ENCODE peak calls at places on chromosomes 12 and 14, in six cellular contexts. Y, P, D, C, G and J are unnamed samples.
A peak's percentile ranks its signal among the peaks of the same experiment; 100 is the strongest.

GRCh38 chr14:52790011-52790755 is 1.2 kb downstream of the GNPNAT1 start:
- DNase-seq in Y (peak; percentile 34), P (no peak), D (peak; percentile 33), C (no peak), G (no peak), J (peak; percentile 52)

GRCh38 chr12:72491399-72491798 is 219.2 kb downstream of the TRHDE start:
- DNase-seq in Y (no peak), P (no peak), D (peak; percentile 12), C (no peak), G (no peak), J (no peak)

GRCh38 chr12:12572659-12573058 is 10.0 kb upstream of the DUSP16 start:
- DNase-seq in Y (no peak), P (no peak), D (no peak), C (no peak), G (no peak), J (no peak)

GRCh38 chr12:111149299-111149698 is 219.6 kb downstream of the PHETA1 start:
- DNase-seq in Y (no peak), P (no peak), D (no peak), C (no peak), G (no peak), J (no peak)

GRCh38 chr14:79842270-79842669 is 369.0 kb downstream of the DIO2 start:
- DNase-seq in Y (no peak), P (no peak), D (peak; percentile 58), C (peak; percentile 16), G (peak; percentile 58), J (no peak)

GRCh38 chr12:79415754-79416435 is 274.9 kb downstream of the PAWR start:
- DNase-seq in Y (no peak), P (no peak), D (peak; percentile 15), C (peak; percentile 73), G (peak; percentile 69), J (no peak)

GRCh38 chr14:71734076-71734475 is 198.2 kb upstream of the RGS6 start:
- DNase-seq in Y (no peak), P (no peak), D (no peak), C (no peak), G (no peak), J (no peak)

GRCh38 chr12:46562625-46563228 is 190.2 kb upstream of the SLC38A2 start:
- DNase-seq in Y (no peak), P (no peak), D (peak; percentile 92), C (peak; percentile 95), G (no peak), J (peak; percentile 21)

GRCh38 chr12:91053951-91054715 is 3.7 kb downstream of the KERA start:
- DNase-seq in Y (no peak), P (no peak), D (peak; percentile 81), C (no peak), G (peak; percentile 38), J (no peak)

GRCh38 chr12:91332305-91332704 is 149.7 kb upstream of the DCN start:
- DNase-seq in Y (no peak), P (no peak), D (no peak), C (no peak), G (no peak), J (no peak)

GRCh38 chr14:58238252-58239247 is 6.1 kb upstream of the PSMA3 start:
- DNase-seq in Y (no peak), P (no peak), D (peak; percentile 34), C (peak; percentile 11), G (peak; percentile 54), J (no peak)

GRCh38 chr12:6347367-6348338 is 5.8 kb upstream of the TNFRSF1A start:
- DNase-seq in Y (no peak), P (no peak), D (peak; percentile 59), C (no peak), G (no peak), J (peak; percentile 93)

GRCh38 chr12:103880299-103881142 is 39.5 kb upstream of the NT5DC3 start:
- DNase-seq in Y (no peak), P (no peak), D (no peak), C (peak; percentile 74), G (no peak), J (peak; percentile 18)

GRCh38 chr14:89573399-89573657 is 156.3 kb upstream of the FOXN3 start:
- DNase-seq in Y (no peak), P (no peak), D (no peak), C (no peak), G (no peak), J (no peak)

GRCh38 chr12:93221841-93222240 is 155.9 kb upstream of the NUDT4 start:
- DNase-seq in Y (no peak), P (no peak), D (no peak), C (peak; percentile 14), G (no peak), J (no peak)

GRCh38 chr14:70186826-70187483 is 1.8 kb downstream of the SLC8A3 start:
- DNase-seq in Y (peak; percentile 49), P (no peak), D (no peak), C (no peak), G (peak; percentile 63), J (peak; percentile 72)
- H2AFZ ChIP-seq in Y (peak overlapping the region; percentile 87), P (peak overlapping the region; percentile 96), D (peak overlapping the region; percentile 80), C (no peak overlapping the region), G (no peak overlapping the region), J (peak overlapping the region; percentile 62)

GRCh38 chr12:38772427-38772826 is 133.0 kb downstream of the CPNE8 start:
- DNase-seq in Y (no peak), P (no peak), D (no peak), C (no peak), G (no peak), J (no peak)
- H2AFZ ChIP-seq in Y (no peak overlapping the region), P (no peak overlapping the region), D (no peak overlapping the region), C (no peak overlapping the region), G (no peak overlapping the region), J (no peak overlapping the region)

DNA sequence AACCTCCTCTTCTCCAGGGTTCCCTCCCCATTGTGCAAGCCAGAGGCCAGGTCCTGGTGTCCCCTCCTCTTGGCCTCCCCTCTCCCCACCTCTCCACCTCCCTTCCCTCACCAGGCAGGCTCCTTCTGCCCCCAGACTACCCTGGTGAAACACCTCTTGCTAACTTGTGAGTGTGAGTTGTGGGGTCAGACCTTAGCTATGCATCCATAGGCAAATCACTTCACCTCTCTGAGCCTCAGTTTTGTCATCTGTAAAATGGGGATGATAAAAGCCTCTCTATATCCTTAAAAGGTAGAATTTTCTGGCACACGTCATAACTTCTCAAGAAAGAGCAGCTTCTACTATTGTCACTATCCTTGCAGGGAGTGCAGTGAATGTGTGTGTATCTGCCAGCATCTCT is 7.9 kb upstream of the DIO3 start:
- DNase-seq in Y (no peak), P (no peak), D (no peak), C (no peak), G (no peak), J (peak; percentile 80)
- H2AFZ ChIP-seq in Y (no peak overlapping the region), P (no peak overlapping the region), D (no peak overlapping the region), C (no peak overlapping the region), G (no peak overlapping the region), J (no peak overlapping the region)

GRCh38 chr14:74085047-74085637 is 386 bp downstream of the LIN52 start:
- DNase-seq in Y (peak; percentile 73), P (peak; percentile 35), D (peak; percentile 80), C (peak; percentile 63), G (peak; percentile 36), J (peak; percentile 73)
- H2AFZ ChIP-seq in Y (peak overlapping the region; percentile 86), P (peak overlapping the region; percentile 86), D (peak overlapping the region; percentile 86), C (peak overlapping the region; percentile 97), G (peak overlapping the region; percentile 38), J (peak overlapping the region; percentile 98)

GRCh38 chr14:28767851-28768548 is 1.4 kb downstream of the FOXG1 start:
- DNase-seq in Y (peak; percentile 78), P (no peak), D (no peak), C (no peak), G (peak; percentile 49), J (no peak)
- H2AFZ ChIP-seq in Y (peak overlapping the region; percentile 81), P (peak overlapping the region; percentile 45), D (no peak overlapping the region), C (no peak overlapping the region), G (peak overlapping the region; percentile 34), J (no peak overlapping the region)

GRCh38 chr12:26198742-26199141 is 3.4 kb downstream of the SSPN start:
- DNase-seq in Y (no peak), P (no peak), D (peak; percentile 88), C (peak; percentile 51), G (peak; percentile 31), J (no peak)
- H2AFZ ChIP-seq in Y (no peak overlapping the region), P (no peak overlapping the region), D (peak overlapping the region; percentile 46), C (peak overlapping the region; percentile 50), G (no peak overlapping the region), J (no peak overlapping the region)

DNA sequence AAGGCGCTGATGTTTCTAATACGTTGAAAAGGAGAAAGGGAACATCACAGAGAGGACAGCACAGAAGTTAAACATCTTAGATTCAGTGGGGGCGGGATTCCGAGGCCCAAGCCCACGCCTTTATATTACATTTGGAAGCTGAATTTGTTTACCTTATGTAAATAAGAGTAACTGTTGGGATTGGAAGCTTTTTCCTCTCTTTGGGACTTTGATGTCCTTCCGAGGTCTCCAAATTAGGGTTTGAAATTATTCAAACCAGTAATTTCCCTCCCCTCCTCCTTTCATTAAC is 6.4 kb downstream of the FOXA1 start:
- DNase-seq in Y (no peak), P (no peak), D (no peak), C (no peak), G (peak; percentile 38), J (peak; percentile 78)
- H2AFZ ChIP-seq in Y (no peak overlapping the region), P (peak overlapping the region; percentile 92), D (no peak overlapping the region), C (no peak overlapping the region), G (peak overlapping the region; percentile 41), J (no peak overlapping the region)

DNA sequence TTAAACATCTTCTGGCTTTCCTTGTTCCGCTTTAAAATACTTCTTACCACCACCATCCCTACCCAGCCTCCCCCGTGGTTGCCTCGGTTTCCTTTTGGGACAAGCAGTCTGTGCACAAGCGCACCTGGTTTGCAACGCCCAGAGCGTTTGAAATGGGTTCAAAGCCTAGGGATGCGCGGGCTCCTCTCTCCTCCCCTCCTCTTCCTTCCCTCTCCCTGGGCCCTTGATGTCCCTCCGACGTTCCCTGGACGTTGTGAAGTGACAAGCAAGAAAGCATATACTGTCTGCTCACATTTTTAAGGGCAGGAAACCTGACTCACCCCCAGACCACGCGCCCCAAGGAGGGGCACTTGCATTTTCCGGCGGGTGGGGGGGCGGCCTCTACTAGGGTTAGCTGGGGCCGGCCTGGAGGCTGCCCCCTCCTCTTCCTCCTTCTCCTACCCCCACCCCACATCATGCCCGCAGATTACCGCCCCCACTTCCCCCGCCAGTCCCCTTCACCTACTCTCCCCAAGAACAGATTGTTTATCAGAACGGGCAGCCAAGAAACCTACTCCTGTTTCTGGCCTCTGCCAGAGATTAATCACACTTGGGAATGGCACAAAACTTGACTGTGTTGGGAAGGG is 9.5 kb upstream of the IRF2BPL start:
- DNase-seq in Y (no peak), P (no peak), D (peak; percentile 61), C (no peak), G (no peak), J (peak; percentile 60)
- H2AFZ ChIP-seq in Y (no peak overlapping the region), P (peak overlapping the region; percentile 70), D (peak overlapping the region; percentile 47), C (peak overlapping the region; percentile 72), G (no peak overlapping the region), J (peak overlapping the region; percentile 23)